ENCODE peak calls at places on chromosomes 3 and 15, in five cellular contexts. One of them, this sample, is unnamed.

GRCh38 chr15:75672646-75673425 is 25.1 kb downstream of the SNX33 start:
- DNase-seq in KG1: no peak
- DNase-seq in NCI-H2081: no peak
- DNase-seq in RPMI8226: no peak
- DNase-seq in right cardiac atrium: peak; percentile 82
- DNase-seq in this sample: no peak

GRCh38 chr3:30516238-30516637 is 90.2 kb upstream of the TGFBR2 start:
- DNase-seq in KG1: no peak
- DNase-seq in NCI-H2081: peak; percentile 55
- DNase-seq in RPMI8226: no peak
- DNase-seq in right cardiac atrium: no peak
- DNase-seq in this sample: no peak

GRCh38 chr3:133038731-133039398 is 674 bp downstream of the TMEM108 start:
- DNase-seq in KG1: no peak
- DNase-seq in NCI-H2081: peak; percentile 64
- DNase-seq in RPMI8226: no peak
- DNase-seq in right cardiac atrium: peak; percentile 74
- DNase-seq in this sample: no peak

GRCh38 chr3:71585891-71586809 is 2.6 kb upstream of the FOXP1 start:
- DNase-seq in KG1: peak; percentile 35
- DNase-seq in NCI-H2081: peak; percentile 29
- DNase-seq in RPMI8226: peak; percentile 23
- DNase-seq in right cardiac atrium: no peak
- DNase-seq in this sample: no peak

GRCh38 chr15:49060710-49061483 is 14.7 kb upstream of the SECISBP2L start:
- DNase-seq in KG1: no peak
- DNase-seq in NCI-H2081: no peak
- DNase-seq in RPMI8226: no peak
- DNase-seq in right cardiac atrium: no peak
- DNase-seq in this sample: no peak

GRCh38 chr3:105518201-105518600 is 151.5 kb downstream of the ALCAM start:
- DNase-seq in KG1: no peak
- DNase-seq in NCI-H2081: peak; percentile 44
- DNase-seq in RPMI8226: no peak
- DNase-seq in right cardiac atrium: no peak
- DNase-seq in this sample: no peak

GRCh38 chr3:34864011-34864410 is 775.3 kb upstream of the ARPP21 start:
- DNase-seq in KG1: no peak
- DNase-seq in NCI-H2081: no peak
- DNase-seq in RPMI8226: no peak
- DNase-seq in right cardiac atrium: no peak
- DNase-seq in this sample: no peak

GRCh38 chr15:50114381-50114780 is 4.7 kb downstream of the ATP8B4 start:
- DNase-seq in KG1: peak; percentile 35
- DNase-seq in NCI-H2081: no peak
- DNase-seq in RPMI8226: no peak
- DNase-seq in right cardiac atrium: peak; percentile 68
- DNase-seq in this sample: no peak

GRCh38 chr3:178795349-178795748 is 259.1 kb downstream of the KCNMB2 start:
- DNase-seq in KG1: no peak
- DNase-seq in NCI-H2081: no peak
- DNase-seq in RPMI8226: no peak
- DNase-seq in right cardiac atrium: no peak
- DNase-seq in this sample: no peak

GRCh38 chr15:96359772-96360498 is 29.4 kb downstream of the NR2F2 start:
- DNase-seq in KG1: no peak
- DNase-seq in NCI-H2081: no peak
- DNase-seq in RPMI8226: no peak
- DNase-seq in right cardiac atrium: peak; percentile 80
- DNase-seq in this sample: no peak

GRCh38 chr3:135310317-135310716 is 515.3 kb downstream of the EPHB1 start:
- DNase-seq in KG1: no peak
- DNase-seq in NCI-H2081: no peak
- DNase-seq in RPMI8226: no peak
- DNase-seq in right cardiac atrium: no peak
- DNase-seq in this sample: no peak

GRCh38 chr3:14836049-14836468 is 17.3 kb downstream of the FGD5 start:
- DNase-seq in KG1: no peak
- DNase-seq in NCI-H2081: no peak
- DNase-seq in RPMI8226: peak; percentile 67
- DNase-seq in right cardiac atrium: peak; percentile 93
- DNase-seq in this sample: no peak

GRCh38 chr15:77036537-77037474 is 34.1 kb downstream of the TSPAN3 start:
- DNase-seq in KG1: no peak
- DNase-seq in NCI-H2081: no peak
- DNase-seq in RPMI8226: no peak
- DNase-seq in right cardiac atrium: peak; percentile 50
- DNase-seq in this sample: no peak

GRCh38 chr3:46866720-46867549 is 3.7 kb upstream of the MYL3 start:
- DNase-seq in KG1: no peak
- DNase-seq in NCI-H2081: peak; percentile 26
- DNase-seq in RPMI8226: peak; percentile 76
- DNase-seq in right cardiac atrium: peak; percentile 97
- DNase-seq in this sample: no peak

GRCh38 chr15:74836846-74837245 is 6.1 kb downstream of the ULK3 start:
- DNase-seq in KG1: no peak
- DNase-seq in NCI-H2081: no peak
- DNase-seq in RPMI8226: no peak
- DNase-seq in right cardiac atrium: no peak
- DNase-seq in this sample: no peak

GRCh38 chr3:42262525-42262924 is 3.5 kb downstream of the CCK start:
- DNase-seq in KG1: no peak
- DNase-seq in NCI-H2081: no peak
- DNase-seq in RPMI8226: no peak
- DNase-seq in right cardiac atrium: no peak
- DNase-seq in this sample: no peak

GRCh38 chr3:41102053-41102556 is 97.2 kb upstream of the CTNNB1 start:
- DNase-seq in KG1: no peak
- DNase-seq in NCI-H2081: no peak
- DNase-seq in RPMI8226: no peak
- DNase-seq in right cardiac atrium: no peak
- DNase-seq in this sample: no peak

GRCh38 chr15:39267685-39268084 is 313.2 kb upstream of the THBS1 start:
- DNase-seq in KG1: no peak
- DNase-seq in NCI-H2081: no peak
- DNase-seq in RPMI8226: no peak
- DNase-seq in right cardiac atrium: no peak
- DNase-seq in this sample: no peak

This sample was measured in esophagus squamous epithelium.